ENCODE peak calls at places on chromosomes 12 and 14, in seven cellular contexts. I, N, C, E, P, T and F are unnamed samples.

GRCh38 chr12:74849801-74850200 is 312.2 kb downstream of the ATXN7L3B start:
- DNase-seq in I (no peak), N (no peak), C (no peak), E (no peak), P (no peak), T (no peak), F (no peak)

GRCh38 chr12:79933580-79934264 is 1.2 kb downstream of the PPP1R12A start:
- DNase-seq in I (peak; percentile 31), N (no peak), C (no peak), E (peak; percentile 37), P (no peak), T (no peak), F (no peak)

GRCh38 chr14:31170411-31170810 is 37.2 kb downstream of the HECTD1 start:
- DNase-seq in I (no peak), N (no peak), C (no peak), E (no peak), P (no peak), T (no peak), F (no peak)

GRCh38 chr12:101050631-101051030 is 159.4 kb downstream of the SLC5A8 start:
- DNase-seq in I (no peak), N (no peak), C (no peak), E (peak; percentile 28), P (no peak), T (no peak), F (no peak)

GRCh38 chr14:57749267-57749666 is 116.6 kb downstream of the SLC35F4 start:
- DNase-seq in I (no peak), N (no peak), C (no peak), E (no peak), P (no peak), T (no peak), F (no peak)

GRCh38 chr12:6635375-6635855 is 344 bp downstream of the LPAR5 start:
- DNase-seq in I (no peak), N (no peak), C (no peak), E (no peak), P (no peak), T (no peak), F (no peak)

GRCh38 chr14:104879201-104879982 is 14.3 kb downstream of the CEP170B start:
- DNase-seq in I (no peak), N (no peak), C (peak; percentile 23), E (no peak), P (peak; percentile 22), T (no peak), F (peak; percentile 10)

GRCh38 chr12:57096099-57096572 is 7.2 kb downstream of the NAB2 start:
- DNase-seq in I (no peak), N (no peak), C (no peak), E (no peak), P (no peak), T (no peak), F (no peak)

GRCh38 chr12:58575281-58575680 is 345.0 kb downstream of the LRIG3 start:
- DNase-seq in I (peak; percentile 33), N (no peak), C (no peak), E (peak; percentile 95), P (no peak), T (peak; percentile 14), F (no peak)

GRCh38 chr12:14955876-14956811 is 5.3 kb downstream of the ARHGDIB start:
- DNase-seq in I (peak; percentile 55), N (no peak), C (no peak), E (no peak), P (no peak), T (no peak), F (no peak)

GRCh38 chr12:65162609-65163008 is 6.8 kb upstream of the LEMD3 start:
- DNase-seq in I (no peak), N (no peak), C (no peak), E (no peak), P (no peak), T (no peak), F (no peak)

GRCh38 chr12:115473257-115473956 is 789.4 kb upstream of the TBX3 start:
- DNase-seq in I (no peak), N (no peak), C (no peak), E (no peak), P (no peak), T (no peak), F (no peak)

GRCh38 chr12:132560421-132560830 is 50.0 kb downstream of the LRCOL1 start:
- DNase-seq in I (peak; percentile 10), N (no peak), C (no peak), E (no peak), P (no peak), T (no peak), F (no peak)

GRCh38 chr14:74085828-74086227 is 1.1 kb downstream of the LIN52 start:
- DNase-seq in I (peak; percentile 60), N (no peak), C (no peak), E (no peak), P (no peak), T (no peak), F (no peak)

GRCh38 chr12:118537481-118537917 is 161.1 kb downstream of the SUDS3 start:
- DNase-seq in I (no peak), N (peak; percentile 40), C (no peak), E (no peak), P (peak; percentile 13), T (peak; percentile 87), F (peak; percentile 30)

GRCh38 chr12:2691340-2692111 is 103.2 kb upstream of the FKBP4 start:
- DNase-seq in I (peak; percentile 85), N (no peak), C (no peak), E (no peak), P (no peak), T (no peak), F (no peak)

GRCh38 chr14:54299393-54300363 is 97.1 kb upstream of the CDKN3 start:
- DNase-seq in I (no peak), N (no peak), C (no peak), E (peak; percentile 60), P (peak; percentile 21), T (no peak), F (peak; percentile 29)

GRCh38 chr12:38625306-38625705 is 280.1 kb downstream of the CPNE8 start:
- DNase-seq in I (no peak), N (no peak), C (no peak), E (no peak), P (no peak), T (no peak), F (no peak)

GRCh38 chr12:20740972-20741371 is 45.8 kb downstream of the SLCO1C1 start:
- DNase-seq in I (no peak), N (no peak), C (no peak), E (no peak), P (no peak), T (no peak), F (no peak)

GRCh38 chr12:6613015-6613775 is 6.0 kb upstream of the CHD4 start:
- DNase-seq in I (peak; percentile 66), N (peak; percentile 74), C (peak; percentile 62), E (peak; percentile 88), P (peak; percentile 82), T (peak; percentile 42), F (peak; percentile 74)

GRCh38 chr14:93957333-93957710 is 19.0 kb downstream of the ASB2 start:
- DNase-seq in I (no peak), N (no peak), C (no peak), E (no peak), P (no peak), T (peak; percentile 57), F (no peak)
- H3K4me1 ChIP-seq in I (peaks cover 47% of the 10 kb centered on the region), N (peaks cover 7% of the 10 kb centered on the region), C (no peaks in the 10 kb centered on the region), E (no peaks in the 10 kb centered on the region), P (peaks cover 16% of the 10 kb centered on the region), T (peaks cover 82% of the 10 kb centered on the region), F (peaks cover 95% of the 10 kb centered on the region)

GRCh38 chr14:37198273-37198598 is 499 bp downstream of the MIPOL1 start:
- DNase-seq in I (no peak), N (no peak), C (no peak), E (no peak), P (no peak), T (no peak), F (no peak)

GRCh38 chr14:37198907-37199306 is 1.2 kb downstream of the MIPOL1 start:
- DNase-seq in I (no peak), N (no peak), C (no peak), E (no peak), P (no peak), T (no peak), F (no peak)

GRCh38 chr14:37197421-37198272 is at the start of gene MIPOL1:
- DNase-seq in I (no peak), N (peak; percentile 88), C (peak; percentile 88), E (peak; percentile 92), P (peak; percentile 90), T (peak; percentile 81), F (peak; percentile 86)

GRCh38 chr14:37195327-37195726 is 2.4 kb upstream of the MIPOL1 start:
- DNase-seq in I (no peak), N (no peak), C (no peak), E (peak; percentile 55), P (no peak), T (no peak), F (no peak)

DNA sequence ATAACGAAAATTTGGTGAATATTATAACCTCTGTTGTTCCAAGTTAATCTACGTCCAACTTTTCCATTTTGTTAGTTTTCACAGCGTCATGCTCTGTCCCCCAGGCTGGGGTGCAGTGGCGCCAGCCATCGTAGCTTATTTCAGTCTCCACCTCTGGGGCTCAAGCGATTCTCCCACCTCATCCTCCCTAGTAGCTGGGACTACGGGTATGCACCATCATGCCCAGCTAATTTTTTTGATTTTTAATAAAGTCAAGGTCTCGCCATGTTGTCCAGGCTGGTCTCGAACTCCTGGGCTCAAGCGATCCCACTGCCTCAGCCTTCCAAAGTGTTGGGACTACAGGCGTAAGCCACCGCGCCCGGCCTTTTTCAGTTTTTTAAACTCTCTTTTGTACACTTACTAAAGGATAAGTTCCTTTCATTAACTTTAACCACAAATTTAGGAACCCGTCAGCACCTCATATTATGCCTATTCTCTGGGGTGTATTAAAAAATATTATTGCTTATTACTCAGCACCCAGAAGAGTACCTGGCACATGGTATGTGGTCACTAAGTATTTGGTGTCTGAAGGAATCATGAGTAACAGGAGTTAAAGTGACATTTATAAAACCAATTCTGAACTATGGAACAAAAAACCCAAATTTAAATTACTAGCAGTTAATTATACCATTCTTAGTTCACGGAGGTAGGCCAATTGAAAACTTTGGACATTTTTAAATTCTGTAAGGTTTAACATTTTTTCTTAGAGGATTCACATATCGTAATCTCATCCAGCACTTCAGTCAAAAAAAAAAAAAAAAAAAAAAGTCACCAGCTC is 925 bp upstream of the MIPOL1 start:
- DNase-seq in I (no peak), N (no peak), C (no peak), E (no peak), P (peak; percentile 8), T (no peak), F (no peak)
- H3K4me1 ChIP-seq in I (no peaks in the 10 kb centered on the region), N (no peaks in the 10 kb centered on the region), C (no peaks in the 10 kb centered on the region), E (no peaks in the 10 kb centered on the region), P (no peaks in the 10 kb centered on the region), T (peaks cover 8% of the 10 kb centered on the region), F (peaks cover 14% of the 10 kb centered on the region)

DNA sequence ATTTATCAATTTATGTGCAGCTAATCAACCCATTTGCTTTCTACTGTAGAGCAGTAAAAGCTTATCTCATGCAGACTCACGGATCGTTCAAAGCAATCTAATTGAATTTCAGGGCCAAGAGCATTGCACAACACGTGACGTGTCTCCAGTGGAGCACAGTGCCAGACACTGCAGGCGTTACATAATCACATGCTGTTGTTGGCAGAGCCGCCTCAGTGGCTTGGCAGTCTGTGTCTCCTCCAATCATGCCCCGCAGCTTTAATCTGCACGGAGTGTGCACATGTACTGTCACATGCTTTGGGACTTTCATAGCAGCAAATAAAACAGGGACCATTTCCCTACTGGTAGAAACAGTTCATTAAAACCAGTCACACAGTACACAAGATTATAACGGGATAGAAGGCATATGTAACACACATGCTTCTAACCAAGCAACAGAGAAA is 309.3 kb downstream of the ITPR2 start:
- DNase-seq in I (no peak), N (peak; percentile 77), C (peak; percentile 94), E (peak; percentile 96), P (peak; percentile 90), T (peak; percentile 95), F (peak; percentile 82)
- H3K4me1 ChIP-seq in I (no peaks in the 10 kb centered on the region), N (no peaks in the 10 kb centered on the region), C (peaks cover 4% of the 10 kb centered on the region), E (no peaks in the 10 kb centered on the region), P (peaks cover 3% of the 10 kb centered on the region), T (no peaks in the 10 kb centered on the region), F (peaks cover 18% of the 10 kb centered on the region)

GRCh38 chr14:59213368-59214315 is 25.2 kb downstream of the DAAM1 start:
- DNase-seq in I (no peak), N (no peak), C (no peak), E (peak; percentile 77), P (no peak), T (no peak), F (no peak)
- H3K4me1 ChIP-seq in I (no peaks in the 10 kb centered on the region), N (peaks cover 22% of the 10 kb centered on the region), C (no peaks in the 10 kb centered on the region), E (peaks cover 9% of the 10 kb centered on the region), P (peaks cover 23% of the 10 kb centered on the region), T (peaks cover 44% of the 10 kb centered on the region), F (peaks cover 90% of the 10 kb centered on the region)